ENCODE peak calls at places on chromosome 5, in five cellular contexts. Q is pancreas; X is upper lobe of right lung; U is foreskin fibroblast; W is stimulated activated CD8-positive, alpha-beta memory T cell treated with anti-CD3 and anti-CD28 coated beads, Interleukin-4, amount 100 ng/mL, for 4 hours. R is an unnamed sample.

GRCh38 chr5:167945542-167946384 is 345.7 kb upstream of the WWC1 start:
- DNase-seq in U (peak; percentile 39), Q (no peak), X (no peak), W (no peak), R (peak; percentile 73)

GRCh38 chr5:180161420-180162303 is 47.3 kb downstream of the RASGEF1C start:
- DNase-seq in U (no peak), Q (no peak), W (no peak), X (no peak), R (peak; percentile 12)

GRCh38 chr5:96538831-96539250 is 105.8 kb upstream of the PCSK1 start:
- DNase-seq in U (peak; percentile 38), Q (no peak), W (no peak), X (no peak), R (no peak)

GRCh38 chr5:15646351-15646750 is 146.4 kb downstream of the FBXL7 start:
- DNase-seq in W (no peak), X (no peak), Q (no peak), U (peak; percentile 23), R (no peak)

GRCh38 chr5:135251099-135251498 is 147.9 kb downstream of the MACROH2A1 start:
- DNase-seq in U (no peak), Q (no peak), X (peak; percentile 29), W (no peak), R (no peak)

GRCh38 chr5:176412517-176413254 is 3.7 kb downstream of the CLTB start:
- DNase-seq in Q (no peak), W (no peak), X (peak; percentile 25), U (no peak), R (peak; percentile 4)

GRCh38 chr5:140672455-140673186 is 755 bp downstream of the DND1 start:
- DNase-seq in U (no peak), Q (peak; percentile 31), X (no peak), W (no peak), R (no peak)

GRCh38 chr5:146515473-146516150 is 378 bp downstream of the GPR151 start:
- DNase-seq in W (no peak), Q (no peak), X (no peak), U (no peak), R (no peak)

GRCh38 chr5:140631063-140631462 is 1.9 kb downstream of the CD14 start:
- DNase-seq in Q (no peak), X (no peak), W (no peak), U (no peak), R (no peak)

GRCh38 chr5:33441241-33441844 is 578 bp downstream of the TARS1 start:
- DNase-seq in U (no peak), X (no peak), Q (peak; percentile 21), W (no peak), R (peak; percentile 16)

GRCh38 chr5:168752012-168752411 is 172.8 kb upstream of the PANK3 start:
- DNase-seq in W (no peak), Q (no peak), X (no peak), U (no peak), R (no peak)

GRCh38 chr5:139961435-139962157 is 81.5 kb downstream of the NRG2 start:
- DNase-seq in W (no peak), U (peak; percentile 10), X (peak; percentile 39), Q (no peak), R (peak; percentile 27)

GRCh38 chr5:96930589-96930988 is 5.3 kb upstream of the LNPEP start:
- DNase-seq in X (no peak), U (no peak), W (no peak), Q (no peak), R (no peak)

GRCh38 chr5:91345466-91345865 is 37.7 kb downstream of the ARRDC3 start:
- DNase-seq in X (no peak), W (no peak), Q (no peak), U (no peak), R (no peak)

GRCh38 chr5:67042586-67043133 is 153.9 kb downstream of the CD180 start:
- DNase-seq in Q (no peak), W (no peak), X (no peak), U (no peak), R (no peak)

GRCh38 chr5:148290271-148291195 is 21.7 kb upstream of the SPINK7 start:
- DNase-seq in W (no peak), U (no peak), X (no peak), Q (no peak), R (no peak)

GRCh38 chr5:146366904-146367303 is 28.3 kb downstream of the POU4F3 start:
- DNase-seq in U (no peak), W (no peak), Q (no peak), X (no peak), R (no peak)

GRCh38 chr5:13921573-13921972 is 22.9 kb downstream of the DNAH5 start:
- DNase-seq in W (no peak), X (no peak), U (no peak), Q (no peak), R (no peak)

R was measured in H4.